ENCODE peak calls at places on chromosomes 11 and 22, in ten cellular contexts. P, R, N, V, K, M, S, I, A and O are unnamed samples.

GRCh38 chr11:79691445-79691844 is 250.6 kb upstream of the TENM4 start:
- DNase-seq in N (no peak), I (no peak), P (no peak), A (no peak), S (no peak), M (no peak), V (no peak), R (no peak), K (no peak), O (no peak)

GRCh38 chr11:68763181-68763721 is 11.9 kb upstream of the TESMIN start:
- DNase-seq in R (no peak), V (no peak), P (no peak), N (peak; percentile 54), A (no peak), I (no peak), K (peak; percentile 47), S (no peak), M (no peak), O (no peak)

GRCh38 chr11:65130631-65131416 is 3.5 kb downstream of the SYVN1 start:
- DNase-seq in V (no peak), P (no peak), S (no peak), K (no peak), R (no peak), M (no peak), I (no peak), N (no peak), A (no peak), O (no peak)

GRCh38 chr11:129681344-129682114 is 134.1 kb upstream of the TMEM45B start:
- DNase-seq in P (no peak), A (no peak), M (no peak), V (no peak), R (no peak), I (no peak), K (no peak), S (no peak), N (no peak), O (no peak)

GRCh38 chr11:25515576-25515975 is 816.4 kb upstream of the ANO3 start:
- DNase-seq in P (no peak), V (no peak), I (no peak), N (no peak), S (no peak), R (no peak), A (no peak), M (no peak), K (no peak), O (no peak)

GRCh38 chr22:27393371-27393770 is 408.2 kb downstream of the MN1 start:
- DNase-seq in A (no peak), S (no peak), M (no peak), R (peak; percentile 48), N (no peak), V (no peak), K (no peak), I (no peak), P (no peak), O (no peak)

GRCh38 chr11:2541881-2542361 is 97.1 kb downstream of the KCNQ1 start:
- DNase-seq in M (no peak), K (no peak), R (no peak), P (no peak), V (peak; percentile 13), N (peak; percentile 5), I (no peak), A (peak; percentile 48), S (peak; percentile 43), O (no peak)

GRCh38 chr11:91880660-91881059 is 344.0 kb upstream of the FAT3 start:
- DNase-seq in A (no peak), R (no peak), S (no peak), I (no peak), N (no peak), M (no peak), K (no peak), P (no peak), V (no peak), O (no peak)

GRCh38 chr11:121446752-121447156 is 5.4 kb upstream of the SORL1 start:
- DNase-seq in P (no peak), A (no peak), K (peak; percentile 67), M (no peak), R (no peak), S (no peak), V (no peak), N (no peak), I (peak; percentile 27), O (no peak)

GRCh38 chr22:47287516-47287915 is 525.1 kb downstream of the TBC1D22A start:
- DNase-seq in I (no peak), N (no peak), S (peak; percentile 41), P (no peak), A (peak; percentile 45), K (no peak), M (no peak), R (no peak), V (no peak), O (no peak)

GRCh38 chr22:28479912-28480311 is 199.7 kb downstream of the TTC28 start:
- DNase-seq in N (no peak), A (no peak), M (no peak), V (no peak), S (no peak), P (no peak), K (peak; percentile 6), R (no peak), I (no peak), O (no peak)

GRCh38 chr11:12042215-12042676 is 33.8 kb upstream of the DKK3 start:
- DNase-seq in K (no peak), R (peak; percentile 63), M (no peak), N (no peak), S (no peak), A (no peak), P (no peak), I (peak; percentile 54), V (no peak), O (no peak)

GRCh38 chr11:44033411-44033850 is 14.3 kb upstream of the ACCSL start:
- DNase-seq in I (no peak), S (peak; percentile 28), P (no peak), A (no peak), K (no peak), R (no peak), V (no peak), M (no peak), N (no peak), O (no peak)

GRCh38 chr11:61332266-61332822 is 561 bp downstream of the DDB1 start:
- DNase-seq in R (no peak), S (no peak), K (peak; percentile 51), P (no peak), N (no peak), M (no peak), I (peak; percentile 52), V (no peak), A (no peak), O (no peak)

GRCh38 chr11:64385953-64386704 is 27.2 kb downstream of the RPS6KA4 start:
- DNase-seq in I (peak; percentile 33), V (no peak), S (no peak), K (no peak), A (no peak), M (no peak), R (peak; percentile 39), P (no peak), N (no peak), O (no peak)

GRCh38 chr11:10398525-10398924 is 56.5 kb upstream of the AMPD3 start:
- DNase-seq in A (no peak), K (no peak), S (no peak), N (peak; percentile 38), R (peak; percentile 42), V (no peak), M (no peak), I (no peak), P (no peak), O (no peak)
- TF ChIP-seq EP300 in A (no peak), K (no peak), S (no peak), N (no peak), R (no peak), V (no peak), M (no peak), I (no peak), P (no peak), O (no peak)

GRCh38 chr11:116109228-116109627 is 605.0 kb upstream of the CADM1 start:
- DNase-seq in P (no peak), K (no peak), I (no peak), R (peak; percentile 16), A (no peak), V (no peak), M (no peak), S (no peak), N (no peak), O (no peak)
- TF ChIP-seq EP300 in P (no peak), K (no peak), I (no peak), R (no peak), A (no peak), V (no peak), M (no peak), S (no peak), N (no peak), O (no peak)

GRCh38 chr11:16820324-16821092 is 82.1 kb downstream of the C11orf58 start:
- DNase-seq in R (peak; percentile 77), P (peak; percentile 81), A (peak; percentile 83), S (peak; percentile 86), V (peak; percentile 81), K (peak; percentile 74), I (peak; percentile 62), M (peak; percentile 91), N (peak; percentile 80), O (peak; percentile 42)

GRCh38 chr11:16816358-16817270 is 78.2 kb downstream of the C11orf58 start:
- DNase-seq in R (no peak), I (no peak), P (no peak), A (no peak), S (no peak), V (no peak), N (no peak), K (no peak), M (no peak), O (no peak)

GRCh38 chr11:16817321-16817720 is 78.9 kb downstream of the C11orf58 start:
- DNase-seq in R (no peak), I (no peak), K (no peak), N (no peak), P (no peak), M (no peak), S (no peak), A (no peak), V (no peak), O (no peak)

GRCh38 chr11:16815047-16815767 is 76.8 kb downstream of the C11orf58 start:
- DNase-seq in R (no peak), I (no peak), S (peak; percentile 82), P (peak; percentile 40), K (no peak), M (no peak), N (peak; percentile 57), V (peak; percentile 46), A (peak; percentile 86), O (no peak)

DNA sequence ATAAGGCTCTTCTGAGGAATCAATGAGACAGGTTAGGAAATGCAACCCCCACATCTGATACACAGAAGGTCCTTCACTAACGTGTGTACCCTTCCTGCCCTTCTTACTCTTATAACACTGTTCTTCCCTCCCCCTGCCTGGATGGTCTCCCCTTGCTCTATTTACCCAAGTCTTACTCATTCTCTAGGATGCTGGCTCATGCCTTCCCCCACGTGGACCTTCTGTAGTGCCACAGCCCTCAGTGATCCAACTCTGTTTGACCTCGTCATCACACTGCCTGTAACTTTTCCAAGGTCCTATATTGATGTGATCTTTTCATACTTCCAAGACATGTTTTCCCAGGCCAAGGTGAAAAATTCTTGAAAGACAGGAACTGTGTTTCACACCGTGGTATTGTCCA is 79.8 kb downstream of the C11orf58 start:
- DNase-seq in R (peak; percentile 29), V (no peak), P (no peak), I (peak; percentile 65), A (peak; percentile 40), S (no peak), N (no peak), M (no peak), K (no peak), O (no peak)
- TF ChIP-seq EP300 in R (no peak), V (no peak), P (no peak), I (no peak), A (no peak), S (no peak), N (no peak), M (no peak), K (no peak), O (no peak)

GRCh38 chr11:9941991-9942390 is 278.1 kb downstream of the SWAP70 start:
- DNase-seq in S (no peak), V (no peak), N (no peak), K (no peak), M (no peak), A (no peak), I (no peak), R (no peak), P (no peak), O (no peak)
- TF ChIP-seq EP300 in S (no peak), V (no peak), N (no peak), K (no peak), M (no peak), A (no peak), I (no peak), R (no peak), P (no peak), O (no peak)